ENCODE peak calls at places on chromosomes 12 and 14, in four cellular contexts. V is body of pancreas, X is cardiac fibroblast, P is WERI-Rb-1. A is an unnamed sample.

GRCh38 chr12:74646831-74647230 is 109.2 kb downstream of the ATXN7L3B start:
- DNase-seq in V (no peak), X (peak; percentile 2), P (no peak), A (no peak)

GRCh38 chr12:9674226-9674590 is 4.7 kb downstream of the CLEC2D start:
- DNase-seq in V (no peak), X (no peak), P (no peak), A (no peak)

GRCh38 chr12:58906917-58907316 is 13.4 kb downstream of the LRIG3 start:
- DNase-seq in V (no peak), X (no peak), P (no peak), A (no peak)

GRCh38 chr14:35332517-35333346 is 40.5 kb downstream of the PSMA6 start:
- DNase-seq in V (no peak), X (peak; percentile 51), P (no peak), A (no peak)

GRCh38 chr12:27462151-27462694 is 15.7 kb downstream of the SMCO2 start:
- DNase-seq in V (no peak), X (peak; percentile 93), P (no peak), A (no peak)

GRCh38 chr12:111766608-111767361 is at the start of gene ALDH2:
- DNase-seq in V (peak; percentile 80), X (peak; percentile 71), P (no peak), A (no peak)

GRCh38 chr12:56530390-56531055 is 8.9 kb downstream of the RBMS2 start:
- DNase-seq in V (no peak), X (no peak), P (no peak), A (no peak)

GRCh38 chr14:64645220-64645891 is 58.9 kb upstream of the PLEKHG3 start:
- DNase-seq in V (peak; percentile 57), X (peak; percentile 95), P (no peak), A (peak; percentile 97)

GRCh38 chr12:41402804-41403203 is 214.7 kb downstream of the PDZRN4 start:
- DNase-seq in V (no peak), X (no peak), P (no peak), A (no peak)

GRCh38 chr12:105992849-105993740 is 145.7 kb downstream of the NUAK1 start:
- DNase-seq in V (peak; percentile 17), X (peak; percentile 63), P (no peak), A (no peak)

GRCh38 chr12:102300824-102301461 is 103.3 kb upstream of the PMCH start:
- DNase-seq in V (peak; percentile 44), X (peak; percentile 68), P (peak; percentile 33), A (peak; percentile 41)

GRCh38 chr14:89309670-89310177 is 107.3 kb downstream of the FOXN3 start:
- DNase-seq in V (no peak), X (no peak), P (no peak), A (no peak)

GRCh38 chr12:126418357-126418756 is 1353.1 kb downstream of the AACS start:
- DNase-seq in V (no peak), X (no peak), P (no peak), A (no peak)

GRCh38 chr14:55689971-55690871 is 110.2 kb downstream of the KTN1 start:
- DNase-seq in V (no peak), X (no peak), P (peak; percentile 9), A (no peak)

GRCh38 chr14:58059121-58059520 is 92.9 kb downstream of the ARMH4 start:
- DNase-seq in V (no peak), X (no peak), P (no peak), A (no peak)

GRCh38 chr14:100680439-100681051 is 46.1 kb upstream of the DLK1 start:
- DNase-seq in V (no peak), X (peak; percentile 29), P (no peak), A (no peak)

GRCh38 chr12:12505544-12506501 is 56.8 kb downstream of the DUSP16 start:
- DNase-seq in V (no peak), X (peak; percentile 68), P (no peak), A (peak; percentile 72)

GRCh38 chr12:47189753-47190152 is 110.0 kb upstream of the AMIGO2 start:
- DNase-seq in V (no peak), X (peak; percentile 35), P (no peak), A (no peak)

GRCh38 chr12:110590806-110591326 is 7.7 kb upstream of the PPTC7 start:
- DNase-seq in V (no peak), X (peak; percentile 45), P (no peak), A (no peak)

GRCh38 chr12:21814814-21815213 is 40.3 kb upstream of the KCNJ8 start:
- DNase-seq in V (no peak), X (no peak), P (no peak), A (no peak)

GRCh38 chr12:127170271-127171180 is 1096.4 kb upstream of the TMEM132C start:
- DNase-seq in V (no peak), X (no peak), P (no peak), A (no peak)

GRCh38 chr12:54164402-54165145 is 24.2 kb downstream of the SMUG1 start:
- DNase-seq in V (no peak), X (no peak), P (no peak), A (no peak)

GRCh38 chr12:130493951-130494350 is 156.3 kb downstream of the PIWIL1 start:
- DNase-seq in V (no peak), X (no peak), P (no peak), A (no peak)

GRCh38 chr12:105294164-105294563 is 36.3 kb upstream of the C12orf75 start:
- DNase-seq in V (no peak), X (no peak), P (no peak), A (no peak)

GRCh38 chr12:55172686-55173085 is 46.5 kb downstream of the OR9K2 start:
- DNase-seq in V (no peak), X (no peak), P (no peak), A (no peak)

GRCh38 chr14:95413289-95414215 is 93.8 kb upstream of the CLMN start:
- DNase-seq in V (no peak), X (no peak), P (no peak), A (no peak)

GRCh38 chr12:13595536-13596450 is 385.6 kb downstream of the GRIN2B start:
- DNase-seq in V (no peak), X (no peak), P (no peak), A (no peak)

GRCh38 chr14:93997082-93997481 is at the start of gene CCDC197:
- DNase-seq in V (no peak), X (no peak), P (no peak), A (no peak)

GRCh38 chr12:77324763-77325468 is 259.5 kb upstream of the E2F7 start:
- DNase-seq in V (peak; percentile 61), X (peak; percentile 70), P (peak; percentile 79), A (no peak)

GRCh38 chr14:43039881-43040280 is 1433.2 kb downstream of the LRFN5 start:
- DNase-seq in V (no peak), X (no peak), P (no peak), A (no peak)

GRCh38 chr12:111322336-111323250 is 46.3 kb downstream of the PHETA1 start:
- DNase-seq in V (no peak), X (peak; percentile 7), P (no peak), A (peak; percentile 55)

GRCh38 chr12:88408828-88409227 is 171.4 kb downstream of the KITLG start:
- DNase-seq in V (no peak), X (no peak), P (no peak), A (no peak)

GRCh38 chr12:47377414-47378221 is 297.9 kb upstream of the AMIGO2 start:
- DNase-seq in V (peak; percentile 44), X (peak; percentile 100), P (no peak), A (peak; percentile 76)

GRCh38 chr14:29126361-29126760 is 359.8 kb downstream of the FOXG1 start:
- DNase-seq in V (no peak), X (no peak), P (no peak), A (no peak)

GRCh38 chr12:22535478-22535877 is 8.9 kb downstream of the C2CD5 start:
- DNase-seq in V (no peak), X (no peak), P (no peak), A (no peak)

GRCh38 chr14:95915326-95915725 is 38.7 kb downstream of the TUNAR start:
- DNase-seq in V (no peak), X (no peak), P (peak; percentile 71), A (no peak)

GRCh38 chr14:38039526-38039925 is 168.2 kb upstream of the SSTR1 start:
- DNase-seq in V (no peak), X (no peak), P (no peak), A (peak; percentile 29)

GRCh38 chr12:96908170-96908675 is 1.2 kb downstream of the NEDD1 start:
- DNase-seq in V (no peak), X (no peak), P (no peak), A (no peak)

GRCh38 chr12:104355630-104356029 is 52.1 kb downstream of the EID3 start:
- DNase-seq in V (no peak), X (peak; percentile 59), P (no peak), A (no peak)

GRCh38 chr14:22178330-22178981 is 410.6 kb downstream of the DAD1 start:
- DNase-seq in V (no peak), X (no peak), P (no peak), A (no peak)

DNA sequence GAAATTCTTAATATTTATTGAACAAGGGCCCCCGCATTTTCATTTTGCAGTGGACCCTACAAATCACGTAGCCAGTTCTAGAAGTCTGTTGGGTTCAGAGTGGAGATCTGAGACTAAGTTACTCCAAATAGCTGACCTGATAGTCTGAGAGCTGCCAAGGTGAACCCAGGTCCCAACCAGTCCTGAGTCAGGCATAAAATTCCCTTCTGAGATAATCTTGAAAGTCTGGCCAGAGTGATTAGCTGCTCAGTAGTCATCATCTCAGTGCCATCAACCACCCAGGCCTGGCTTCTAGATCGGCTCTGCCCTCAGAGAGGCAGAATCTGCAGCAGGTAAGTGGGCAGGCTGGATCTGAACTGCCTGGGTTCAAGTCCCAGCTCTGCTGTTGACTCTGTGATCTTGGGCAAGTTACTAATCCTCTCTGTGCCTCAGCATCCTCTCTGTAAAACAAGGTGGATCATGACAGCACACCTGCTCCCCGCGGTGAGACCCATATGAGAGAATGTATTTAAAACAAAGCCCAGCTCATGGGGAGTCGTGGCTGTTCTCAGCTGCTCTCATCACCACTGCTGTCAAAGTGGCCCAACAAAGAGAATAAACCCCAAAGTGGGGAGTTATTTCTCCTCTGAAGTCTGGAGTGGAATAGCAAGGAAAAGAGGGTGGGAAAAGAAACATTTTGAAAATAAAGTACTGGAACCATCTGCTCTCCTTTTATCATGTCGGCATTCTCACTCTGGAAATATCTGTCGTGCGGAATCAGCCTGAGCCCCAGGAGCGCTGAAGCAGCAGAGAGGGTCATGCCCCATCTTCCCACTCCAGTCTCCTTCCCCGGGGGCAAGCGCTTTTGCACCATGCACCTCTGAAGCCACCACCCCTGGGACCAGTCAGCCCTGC is 193.3 kb downstream of the DPF3 start:
- DNase-seq in V (no peak), X (no peak), P (no peak), A (no peak)
- H3K4me3 ChIP-seq in V (no peak overlapping the region), X (no peak overlapping the region), P (no peak overlapping the region), A (no peak overlapping the region)

GRCh38 chr14:79544671-79545070 is 666.6 kb downstream of the DIO2 start:
- DNase-seq in V (no peak), X (peak; percentile 33), P (no peak), A (no peak)
- TF ChIP-seq CTCF in V (no peak), X (no peak), P (no peak), A (no peak)

GRCh38 chr14:76376001-76376404 is at the start of gene ESRRB:
- DNase-seq in V (peak; percentile 21), X (peak; percentile 21), P (peak; percentile 52), A (no peak)
- H3K4me3 ChIP-seq in V (no peak within 1 kb of the TSS), X (peak within 1 kb of the TSS; percentile 23), P (peak within 1 kb of the TSS; percentile 60), A (peak within 1 kb of the TSS; percentile 13)

GRCh38 chr12:52011602-52012214 is 5.0 kb downstream of the TAMALIN start:
- DNase-seq in V (no peak), X (no peak), P (no peak), A (no peak)
- TF ChIP-seq CTCF in V (no peak), X (no peak), P (no peak), A (no peak)

A was measured in HFF-Myc.